ENCODE peak calls at places on chromosomes 1 and 21, in seven cellular contexts. N is HCT116, J is GM12878, X is H1, K is SK-N-SH, Q is HepG2, D is K562. F is an unnamed sample.

GRCh38 chr1:218494000-218494399 is 148.9 kb downstream of the TGFB2 start:
- DNase-seq in K (no peak), J (no peak), X (no peak), D (no peak), N (no peak), Q (no peak), F (no peak)

GRCh38 chr1:183537405-183537804 is 52.9 kb downstream of the NCF2 start:
- DNase-seq in J (no peak), Q (no peak), N (no peak), X (no peak), D (no peak), K (no peak), F (no peak)

GRCh38 chr1:9250586-9251381 is 16.2 kb downstream of the H6PD start:
- DNase-seq in J (no peak), Q (peak), K (no peak), D (no peak), N (no peak), X (no peak), F (no peak)

GRCh38 chr21:16079830-16080229 is 350.0 kb downstream of the USP25 start:
- DNase-seq in X (no peak), D (no peak), K (no peak), N (no peak), Q (peak), J (no peak), F (no peak)

GRCh38 chr1:247077768-247078314 is 770 bp downstream of the ZNF670 start:
- DNase-seq in Q (peak), N (no peak), X (no peak), J (peak), D (peak), K (peak), F (no peak)

GRCh38 chr1:173210273-173210672 is 3.1 kb upstream of the TNFSF4 start:
- DNase-seq in Q (peak), D (no peak), J (no peak), K (no peak), N (no peak), X (no peak), F (peak)

GRCh38 chr1:219801433-219801832 is 126.9 kb downstream of the SLC30A10 start:
- DNase-seq in X (no peak), J (no peak), D (no peak), K (no peak), Q (no peak), N (no peak), F (no peak)

GRCh38 chr1:248406721-248407692 is 4.2 kb downstream of the OR2T1 start:
- DNase-seq in N (no peak), X (no peak), J (peak), K (no peak), D (no peak), Q (no peak), F (no peak)

GRCh38 chr1:47951545-47952235 is 45.5 kb downstream of the TRABD2B start:
- DNase-seq in J (no peak), K (no peak), D (no peak), X (no peak), Q (no peak), N (no peak), F (no peak)

GRCh38 chr21:24693779-24694178 is 913.5 kb downstream of the MRPL39 start:
- DNase-seq in J (no peak), Q (no peak), K (no peak), X (no peak), N (no peak), D (no peak), F (peak)

GRCh38 chr1:234154320-234155251 is 218.7 kb upstream of the COA6 start:
- DNase-seq in K (peak), N (peak), D (peak), Q (peak), J (peak), X (peak), F (peak)

GRCh38 chr1:15258828-15259588 is 12.0 kb downstream of the FHAD1 start:
- DNase-seq in X (no peak), Q (no peak), K (no peak), D (no peak), J (no peak), N (no peak), F (no peak)

GRCh38 chr1:109761227-109762038 is 2.3 kb downstream of the EPS8L3 start:
- DNase-seq in Q (no peak), D (no peak), K (peak), X (no peak), N (no peak), J (no peak), F (no peak)

GRCh38 chr1:184291701-184292100 is 95.1 kb upstream of the C1orf21 start:
- DNase-seq in D (no peak), J (no peak), X (no peak), K (no peak), N (no peak), Q (no peak), F (no peak)

GRCh38 chr1:12614402-12615165 is 3.4 kb downstream of the DHRS3 start:
- DNase-seq in Q (peak), X (no peak), J (no peak), D (no peak), K (no peak), N (no peak), F (no peak)

GRCh38 chr1:209875510-209875909 is 47.7 kb downstream of the UTP25 start:
- DNase-seq in J (no peak), X (no peak), Q (peak), N (peak), K (no peak), D (no peak), F (peak)

GRCh38 chr1:18951416-18951815 is 5.1 kb downstream of the IFFO2 start:
- DNase-seq in N (no peak), J (no peak), K (no peak), D (no peak), X (no peak), Q (no peak), F (no peak)

GRCh38 chr1:214709241-214709640 is 106.2 kb downstream of the CENPF start:
- DNase-seq in X (no peak), J (no peak), D (no peak), Q (no peak), N (no peak), K (no peak), F (no peak)

GRCh38 chr1:232868793-232869491 is 63.7 kb downstream of the MAP10 start:
- DNase-seq in J (no peak), Q (no peak), N (peak), K (peak), X (no peak), D (no peak), F (peak)

GRCh38 chr1:79100385-79100784 is 93.9 kb upstream of the ADGRL4 start:
- DNase-seq in D (no peak), N (no peak), X (no peak), K (no peak), Q (no peak), J (no peak), F (peak)

GRCh38 chr1:59083946-59084865 is 212.7 kb upstream of the FGGY start:
- DNase-seq in Q (no peak), K (no peak), D (no peak), X (no peak), J (no peak), N (no peak), F (no peak)

GRCh38 chr1:51768971-51769601 is 109.4 kb downstream of the NRDC start:
- DNase-seq in D (peak), J (no peak), N (peak), K (peak), X (no peak), Q (peak), F (peak)

GRCh38 chr1:203146042-203146369 is 18.5 kb downstream of the ADORA1 start:
- DNase-seq in Q (no peak), K (no peak), J (no peak), X (no peak), D (no peak), N (no peak), F (no peak)

GRCh38 chr1:230730979-230731378 is 16.2 kb upstream of the CAPN9 start:
- DNase-seq in N (no peak), X (no peak), K (no peak), J (no peak), Q (peak), D (no peak), F (no peak)

GRCh38 chr1:149848811-149849210 is 50.6 kb upstream of the BOLA1 start:
- DNase-seq in Q (peak), K (no peak), N (no peak), J (no peak), X (no peak), D (no peak), F (no peak)

GRCh38 chr21:38177919-38178652 is 78.7 kb upstream of the KCNJ15 start:
- DNase-seq in N (no peak), D (no peak), K (no peak), J (no peak), Q (no peak), X (no peak), F (no peak)

GRCh38 chr1:119139393-119139792 is 1.1 kb downstream of the WARS2 start:
- DNase-seq in K (no peak), X (no peak), J (peak), Q (no peak), N (no peak), D (no peak), F (no peak)

GRCh38 chr1:105632342-105633196 is 1423.9 kb upstream of the PRMT6 start:
- DNase-seq in J (no peak), D (no peak), Q (peak), X (no peak), N (no peak), K (peak), F (no peak)

GRCh38 chr1:111576547-111576946 is 43.0 kb upstream of the RAP1A start:
- DNase-seq in Q (peak), X (no peak), K (no peak), J (no peak), D (no peak), N (no peak), F (peak)

GRCh38 chr1:212366901-212367300 is 47.8 kb downstream of the PACC1 start:
- DNase-seq in Q (no peak), X (no peak), N (no peak), J (no peak), D (no peak), K (no peak), F (no peak)

GRCh38 chr1:168572669-168573068 is 3.7 kb upstream of the XCL1 start:
- DNase-seq in X (no peak), N (no peak), K (no peak), D (no peak), Q (no peak), J (no peak), F (no peak)

GRCh38 chr1:115429242-115429641 is 91.2 kb upstream of the NGF start:
- DNase-seq in Q (no peak), K (no peak), X (no peak), J (no peak), N (peak), D (no peak), F (no peak)
- TF ChIP-seq JUND in Q (no peak), K (peak), X (no peak), J (no peak), N (peak), D (no peak), F (no peak)

DNA sequence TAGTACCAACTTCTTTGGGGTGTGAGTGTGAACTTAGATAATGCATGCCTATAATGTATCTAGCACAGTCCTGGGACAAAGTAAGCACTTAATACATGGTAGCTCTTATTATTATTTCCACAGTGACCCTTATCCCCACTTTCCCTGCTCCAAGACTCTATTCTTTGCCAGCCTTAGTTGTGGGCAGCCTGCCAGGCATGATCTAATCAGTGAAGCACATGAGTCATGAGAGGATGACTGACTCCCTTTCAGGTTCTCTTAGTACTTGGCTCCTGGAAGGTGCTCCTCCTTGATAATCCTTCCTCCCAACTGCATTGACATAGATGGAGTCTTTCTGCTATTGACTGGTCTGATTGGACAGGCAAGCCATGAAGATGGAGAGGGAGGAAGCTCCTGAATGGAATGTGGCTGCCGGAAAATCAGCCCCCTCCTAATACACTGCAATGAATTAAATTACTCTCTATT is 17.4 kb upstream of the GNG12 start:
- DNase-seq in Q (no peak), K (no peak), N (peak), X (no peak), D (peak), J (no peak), F (no peak)
- TF ChIP-seq JUND in Q (no peak), K (peak), N (peak), X (no peak), D (peak), J (no peak), F (no peak)

GRCh38 chr1:25546193-25546592 is 2.8 kb downstream of the LDLRAP1 start:
- DNase-seq in K (no peak), N (no peak), X (no peak), J (no peak), Q (no peak), D (no peak), F (no peak)

GRCh38 chr1:25545767-25546166 is 2.4 kb downstream of the LDLRAP1 start:
- DNase-seq in X (no peak), N (no peak), Q (no peak), J (no peak), K (no peak), D (no peak), F (no peak)

GRCh38 chr1:25543425-25544242 is at the start of gene LDLRAP1:
- DNase-seq in N (no peak), D (peak), Q (peak), K (peak), J (no peak), X (peak), F (peak)

GRCh38 chr1:25544243-25544764 is 898 bp downstream of the LDLRAP1 start:
- DNase-seq in D (no peak), Q (no peak), X (no peak), K (no peak), N (no peak), J (no peak), F (no peak)

GRCh38 chr1:25544819-25545218 is 1.4 kb downstream of the LDLRAP1 start:
- DNase-seq in N (no peak), J (no peak), X (no peak), Q (no peak), D (no peak), K (peak), F (no peak)
- TF ChIP-seq JUND in N (no peak), J (no peak), X (no peak), Q (no peak), D (no peak), K (no peak), F (no peak)

GRCh38 chr1:2598329-2598931 is 11.9 kb downstream of the PRXL2B start:
- DNase-seq in X (no peak), N (no peak), Q (no peak), D (no peak), K (no peak), J (no peak), F (no peak)
- TF ChIP-seq JUND in X (no peak), N (no peak), Q (no peak), D (no peak), K (no peak), J (no peak), F (no peak)

GRCh38 chr21:14900611-14901010 is 164.2 kb downstream of the NRIP1 start:
- DNase-seq in N (no peak), D (no peak), K (no peak), X (no peak), Q (no peak), J (no peak), F (no peak)
- TF ChIP-seq JUND in N (no peak), D (no peak), K (no peak), X (no peak), Q (no peak), J (no peak), F (no peak)

GRCh38 chr1:10726355-10726754 is 70.1 kb downstream of the CASZ1 start:
- DNase-seq in K (no peak), N (no peak), Q (no peak), X (no peak), D (no peak), J (no peak), F (peak)
- TF ChIP-seq JUND in K (no peak), N (no peak), Q (no peak), X (no peak), D (no peak), J (no peak), F (no peak)